ENCODE peak calls at places on chromosomes 4 and X, in ten cellular contexts. T, N, D, W, U, V, H, I, E and A are unnamed samples.

GRCh38 chr4:26803462-26803861 is 57.2 kb upstream of the STIM2 start:
- DNase-seq in T (no peak), N (no peak), D (no peak), W (no peak), U (no peak), V (no peak), H (no peak), I (no peak), E (no peak), A (no peak)

GRCh38 chrX:54045563-54046228 is 1.4 kb upstream of the PHF8 start:
- DNase-seq in T (no peak), N (no peak), D (no peak), W (no peak), U (no peak), V (no peak), H (no peak), I (no peak), E (no peak), A (no peak)

GRCh38 chrX:138847930-138848329 is 136.4 kb upstream of the FGF13 start:
- DNase-seq in T (no peak), N (no peak), D (no peak), W (no peak), U (no peak), V (no peak), H (peak), I (no peak), E (no peak), A (peak)

GRCh38 chr4:79259242-79259641 is 66.6 kb downstream of the NAA11 start:
- DNase-seq in T (no peak), N (no peak), D (no peak), W (no peak), U (no peak), V (no peak), H (no peak), I (no peak), E (no peak), A (no peak)

GRCh38 chr4:1841201-1841885 is 14.6 kb downstream of the LETM1 start:
- DNase-seq in T (no peak), N (no peak), D (no peak), W (no peak), U (no peak), V (no peak), H (no peak), I (no peak), E (no peak), A (no peak)

GRCh38 chr4:56434599-56435000 is 815 bp downstream of the PPAT start:
- DNase-seq in T (no peak), N (peak), D (no peak), W (no peak), U (peak), V (no peak), H (peak), I (no peak), E (peak), A (peak)

GRCh38 chr4:147938481-147938880 is 206.6 kb downstream of the ARHGAP10 start:
- DNase-seq in T (no peak), N (no peak), D (no peak), W (no peak), U (no peak), V (no peak), H (no peak), I (no peak), E (no peak), A (no peak)

GRCh38 chrX:44451056-44451455 is 91.6 kb downstream of the FUNDC1 start:
- DNase-seq in T (no peak), N (no peak), D (no peak), W (no peak), U (no peak), V (no peak), H (no peak), I (no peak), E (no peak), A (no peak)

GRCh38 chrX:108114541-108114940 is 23.0 kb downstream of the ATG4A start:
- DNase-seq in T (no peak), N (no peak), D (no peak), W (no peak), U (no peak), V (no peak), H (no peak), I (no peak), E (no peak), A (no peak)

GRCh38 chr4:127975121-127975770 is 10.0 kb downstream of the ABHD18 start:
- DNase-seq in T (no peak), N (no peak), D (no peak), W (no peak), U (no peak), V (no peak), H (peak), I (no peak), E (no peak), A (peak)

GRCh38 chrX:118420462-118420861 is 74.6 kb downstream of the WDR44 start:
- DNase-seq in T (no peak), N (peak), D (no peak), W (no peak), U (no peak), V (no peak), H (peak), I (no peak), E (no peak), A (peak)

GRCh38 chrX:154051210-154051810 is 31.6 kb upstream of the IRAK1 start:
- DNase-seq in T (peak), N (peak), D (peak), W (peak), U (peak), V (peak), H (peak), I (peak), E (peak), A (peak)

GRCh38 chrX:1518512-1518911 is 18.5 kb downstream of the P2RY8 start:
- DNase-seq in T (no peak), N (no peak), D (no peak), W (no peak), U (no peak), V (no peak), H (no peak), I (no peak), E (no peak), A (no peak)

GRCh38 chr4:95170176-95170575 is 378.6 kb downstream of the UNC5C start:
- DNase-seq in T (no peak), N (no peak), D (no peak), W (no peak), U (no peak), V (no peak), H (no peak), I (no peak), E (no peak), A (no peak)

GRCh38 chr4:80462537-80463207 is 127.1 kb downstream of the CFAP299 start:
- DNase-seq in T (no peak), N (peak), D (no peak), W (no peak), U (no peak), V (no peak), H (peak), I (no peak), E (no peak), A (no peak)

GRCh38 chrX:105331244-105331643 is 110.8 kb upstream of the TEX13A start:
- DNase-seq in T (no peak), N (no peak), D (no peak), W (no peak), U (no peak), V (no peak), H (peak), I (no peak), E (no peak), A (peak)

GRCh38 chr4:86269354-86269753 is 90.5 kb downstream of the MAPK10 start:
- DNase-seq in T (no peak), N (no peak), D (no peak), W (no peak), U (no peak), V (no peak), H (no peak), I (no peak), E (no peak), A (no peak)

GRCh38 chr4:27770895-27771294 is 910.3 kb downstream of the STIM2 start:
- DNase-seq in T (no peak), N (no peak), D (no peak), W (no peak), U (no peak), V (no peak), H (no peak), I (no peak), E (no peak), A (no peak)

GRCh38 chr4:81550005-81550896 is 78.5 kb upstream of the RASGEF1B start:
- DNase-seq in T (no peak), N (no peak), D (peak), W (no peak), U (no peak), V (peak), H (peak), I (no peak), E (no peak), A (no peak)

GRCh38 chrX:45518552-45518951 is 317.9 kb upstream of the DIPK2B start:
- DNase-seq in T (no peak), N (no peak), D (no peak), W (no peak), U (no peak), V (no peak), H (peak), I (no peak), E (no peak), A (no peak)

GRCh38 chrX:45513042-45513441 is 312.4 kb upstream of the DIPK2B start:
- DNase-seq in T (no peak), N (no peak), D (no peak), W (no peak), U (no peak), V (no peak), H (no peak), I (no peak), E (no peak), A (no peak)

GRCh38 chrX:45517090-45517973 is 316.7 kb upstream of the DIPK2B start:
- DNase-seq in T (no peak), N (no peak), D (no peak), W (no peak), U (no peak), V (no peak), H (peak), I (no peak), E (no peak), A (no peak)

GRCh38 chrX:45515262-45516215 is 314.9 kb upstream of the DIPK2B start:
- DNase-seq in T (peak), N (peak), D (peak), W (peak), U (peak), V (peak), H (peak), I (peak), E (peak), A (peak)
- H3K4me3 ChIP-seq in T (no peak), N (no peak), D (no peak), W (no peak), U (no peak), V (no peak), H (no peak), I (no peak), E (no peak), A (no peak)

GRCh38 chrX:22278375-22278774 is 5.7 kb downstream of the CBLL2 start:
- DNase-seq in T (no peak), N (no peak), D (no peak), W (no peak), U (no peak), V (no peak), H (peak), I (no peak), E (no peak), A (no peak)
- TF ChIP-seq CTCF in T (no peak), N (no peak), D (no peak), W (no peak), U (no peak), V (no peak), H (no peak), I (no peak), E (no peak), A (no peak)

GRCh38 chrX:49226946-49227345 is 6.2 kb downstream of the CACNA1F start:
- DNase-seq in T (no peak), N (peak), D (no peak), W (no peak), U (no peak), V (no peak), H (no peak), I (no peak), E (no peak), A (no peak)
- H3K4me3 ChIP-seq in T (no peak), N (peak), D (no peak), W (no peak), U (no peak), V (no peak), H (no peak), I (no peak), E (no peak), A (no peak)

DNA sequence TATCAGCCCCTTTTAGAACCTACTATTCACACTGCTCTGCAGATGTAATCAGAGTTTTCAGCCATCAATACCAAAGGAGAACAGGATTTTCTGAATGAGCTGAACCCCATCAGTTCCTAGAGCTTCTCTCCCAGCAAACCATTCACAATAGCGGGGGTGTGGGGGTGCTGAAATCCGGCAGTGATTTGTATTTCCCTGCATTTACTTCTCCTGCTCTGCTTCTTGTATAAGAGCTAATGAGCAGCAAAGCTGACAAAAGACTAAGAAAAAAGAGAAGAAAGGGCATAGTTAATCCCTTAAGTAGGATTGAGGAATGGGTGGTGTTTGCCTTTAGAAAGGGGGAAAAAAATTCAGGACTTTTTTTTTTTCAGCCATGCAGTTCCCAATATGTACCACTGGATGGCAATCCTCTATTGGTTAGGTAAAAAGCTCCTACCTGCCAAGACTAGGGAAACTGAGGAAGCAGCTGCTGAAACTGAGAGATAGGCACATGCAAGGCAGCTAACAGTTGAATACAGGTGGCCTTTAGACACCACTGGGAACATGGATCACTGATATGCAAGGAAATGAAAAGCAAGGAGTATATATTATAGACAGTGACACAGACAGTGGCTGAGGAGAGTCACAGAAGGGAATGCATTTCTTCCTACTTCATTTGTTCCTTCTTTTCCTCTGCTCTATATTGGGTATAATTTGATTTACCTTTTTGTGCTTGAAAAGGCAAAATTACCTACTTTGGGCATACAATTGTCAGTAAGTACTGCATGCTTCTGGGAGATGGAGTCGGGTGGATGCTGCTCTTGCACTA is 217.9 kb downstream of the HS6ST2 start:
- DNase-seq in T (no peak), N (no peak), D (no peak), W (no peak), U (no peak), V (no peak), H (peak), I (no peak), E (no peak), A (no peak)
- TF ChIP-seq CTCF in T (peak), N (peak), D (peak), W (peak), U (peak), V (peak), H (peak), I (peak), E (no peak), A (peak)

DNA sequence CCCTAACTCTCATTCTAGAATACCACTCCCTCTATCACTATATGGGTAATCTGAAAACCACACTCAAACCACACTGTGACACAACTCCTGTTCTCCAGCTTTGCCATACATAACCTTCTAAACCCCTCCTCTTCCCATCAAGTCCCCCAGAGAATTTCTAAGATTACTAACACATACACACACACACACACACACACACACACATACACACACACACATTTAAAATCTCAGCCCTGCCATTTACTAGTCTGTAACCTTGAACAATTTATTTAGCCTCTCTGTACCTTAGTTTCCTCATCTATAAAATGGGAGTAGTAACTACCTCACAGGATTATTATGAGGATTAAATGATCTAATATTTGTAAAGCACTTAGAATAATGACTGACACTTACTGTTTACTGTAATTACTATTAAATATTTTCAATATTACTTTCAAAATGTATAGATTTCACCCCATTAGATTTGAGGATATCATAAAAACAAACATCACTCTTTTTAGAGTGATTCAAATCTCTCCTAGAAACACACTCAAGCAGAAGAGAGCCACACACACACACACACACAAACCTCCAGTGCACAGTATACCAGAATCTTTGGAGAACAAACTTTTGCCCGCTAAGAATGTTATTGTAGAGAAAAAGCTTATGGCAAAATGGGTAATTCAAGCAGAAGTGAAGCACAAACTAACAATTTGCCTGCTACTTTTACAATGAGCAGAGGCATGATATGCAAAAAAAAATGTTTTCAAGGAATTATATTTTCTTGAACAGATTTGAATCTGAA is 3.8 kb downstream of the ANKRD50 start:
- DNase-seq in T (no peak), N (no peak), D (no peak), W (no peak), U (no peak), V (no peak), H (peak), I (no peak), E (no peak), A (no peak)
- H3K4me3 ChIP-seq in T (no peak), N (no peak), D (peak), W (no peak), U (peak), V (no peak), H (no peak), I (no peak), E (no peak), A (peak)

DNA sequence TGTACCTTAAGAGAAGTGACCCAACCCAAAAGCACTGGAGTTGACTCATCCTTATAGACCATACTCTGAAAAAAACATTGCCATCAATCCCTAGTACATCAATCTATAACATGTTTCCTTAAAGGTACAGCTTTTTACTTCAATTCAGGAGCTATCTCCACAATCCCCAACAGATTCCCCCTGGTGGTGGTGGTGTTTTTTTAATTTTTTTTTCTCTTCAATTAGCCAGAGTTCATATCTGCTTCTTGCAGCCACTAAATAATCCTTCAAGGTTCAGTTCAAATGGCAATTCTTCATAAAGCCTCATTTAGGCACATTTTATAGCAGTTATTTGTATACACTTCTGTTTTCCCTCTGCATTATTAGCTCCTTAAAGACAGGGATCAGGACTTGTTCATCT is 60.7 kb upstream of the KDR start:
- DNase-seq in T (no peak), N (no peak), D (no peak), W (no peak), U (no peak), V (no peak), H (no peak), I (no peak), E (no peak), A (no peak)
- TF ChIP-seq CTCF in T (peak), N (no peak), D (no peak), W (no peak), U (no peak), V (no peak), H (peak), I (no peak), E (no peak), A (peak)

GRCh38 chr4:185587444-185588161 is 52.3 kb upstream of the PDLIM3 start:
- DNase-seq in T (no peak), N (peak), D (peak), W (no peak), U (no peak), V (no peak), H (no peak), I (no peak), E (peak), A (peak)
- H3K4me3 ChIP-seq in T (no peak), N (peak), D (peak), W (no peak), U (peak), V (no peak), H (no peak), I (no peak), E (no peak), A (no peak)

GRCh38 chrX:19375546-19375945 is 31.8 kb downstream of the PDHA1 start:
- DNase-seq in T (no peak), N (no peak), D (no peak), W (no peak), U (no peak), V (no peak), H (no peak), I (no peak), E (no peak), A (no peak)

GRCh38 chrX:19373034-19373891 is 29.5 kb downstream of the PDHA1 start:
- DNase-seq in T (no peak), N (no peak), D (no peak), W (no peak), U (no peak), V (no peak), H (no peak), I (no peak), E (no peak), A (no peak)

GRCh38 chrX:19377799-19378198 is 34.1 kb downstream of the PDHA1 start:
- DNase-seq in T (no peak), N (no peak), D (no peak), W (no peak), U (no peak), V (no peak), H (no peak), I (no peak), E (no peak), A (no peak)

GRCh38 chrX:19372170-19373033 is 28.7 kb downstream of the PDHA1 start:
- DNase-seq in T (peak), N (peak), D (peak), W (peak), U (peak), V (peak), H (peak), I (peak), E (peak), A (peak)
- TF ChIP-seq CTCF in T (peak), N (peak), D (peak), W (peak), U (peak), V (peak), H (peak), I (peak), E (no peak), A (peak)

DNA sequence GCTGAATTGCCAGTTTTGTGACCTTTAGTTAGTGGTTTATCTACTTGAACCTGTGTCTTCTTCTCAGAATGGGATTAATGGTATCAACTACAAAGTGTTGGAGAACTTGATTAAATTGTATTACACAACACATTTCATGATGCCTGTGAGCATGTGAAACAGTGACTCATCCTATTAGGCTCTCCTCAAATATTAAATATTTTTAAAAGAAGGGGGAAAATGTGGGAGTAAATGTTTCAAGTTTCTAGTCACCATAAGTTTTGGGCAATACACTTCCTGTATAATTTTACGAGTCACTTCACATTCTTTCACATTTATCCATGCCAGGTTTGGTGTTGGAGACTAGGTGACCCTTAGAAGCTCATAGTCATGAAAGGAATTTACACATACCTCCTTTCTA is 147.0 kb downstream of the HS3ST1 start:
- DNase-seq in T (no peak), N (no peak), D (no peak), W (no peak), U (no peak), V (no peak), H (no peak), I (no peak), E (no peak), A (no peak)
- H3K4me3 ChIP-seq in T (no peak), N (no peak), D (no peak), W (no peak), U (no peak), V (no peak), H (no peak), I (no peak), E (no peak), A (no peak)

DNA sequence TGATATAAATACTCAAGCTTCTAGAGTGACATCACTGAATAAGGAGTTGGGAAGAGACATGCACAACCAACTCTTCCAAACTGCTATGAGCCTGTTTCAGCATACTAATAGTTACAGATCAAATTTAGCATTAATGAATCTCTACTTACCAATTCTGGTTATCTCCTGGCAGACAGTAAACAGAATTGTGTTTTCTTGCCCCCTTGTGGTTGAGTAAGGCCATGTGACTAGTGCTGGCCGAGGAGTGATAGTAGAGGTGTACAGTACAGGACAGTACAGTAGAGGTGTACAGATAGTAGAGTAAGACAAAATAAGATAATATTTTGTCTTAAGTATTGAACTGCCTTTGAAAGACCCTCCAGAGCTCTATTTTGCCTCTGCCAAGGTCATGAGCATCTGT is 681.4 kb downstream of the GABRG1 start:
- DNase-seq in T (no peak), N (peak), D (no peak), W (no peak), U (no peak), V (no peak), H (peak), I (no peak), E (no peak), A (no peak)
- TF ChIP-seq CTCF in T (peak), N (peak), D (no peak), W (no peak), U (no peak), V (no peak), H (peak), I (peak), E (no peak), A (peak)